ENCODE peak calls at places on chromosomes 2 and 18, in seven cellular contexts. One of them, this sample, is unnamed.

GRCh38 chr18:74116628-74117554 is 30.7 kb downstream of the FBXO15 start:
- DNase-seq in substantia nigra: no peak
- DNase-seq in stimulated activated CD4-positive, alpha-beta T cell treated with anti-CD3 and anti-CD28 coated beads, Interleukin-12 subunit alpha, Interleukin-12 subunit beta, amount 100 ng/mL, for 4 hours: no peak
- DNase-seq in AG04449: no peak
- DNase-seq in right atrium auricular region: no peak
- DNase-seq in activated naive CD4-positive, alpha-beta T cell treated with anti-CD3 and anti-CD28 coated beads for 36 hours: peak
- DNase-seq in HEK293T: peak
- DNase-seq in this sample: no peak

GRCh38 chr2:179543361-179543901 is 278.8 kb upstream of the SESTD1 start:
- DNase-seq in substantia nigra: no peak
- DNase-seq in stimulated activated CD4-positive, alpha-beta T cell treated with anti-CD3 and anti-CD28 coated beads, Interleukin-12 subunit alpha, Interleukin-12 subunit beta, amount 100 ng/mL, for 4 hours: no peak
- DNase-seq in AG04449: peak
- DNase-seq in right atrium auricular region: no peak
- DNase-seq in activated naive CD4-positive, alpha-beta T cell treated with anti-CD3 and anti-CD28 coated beads for 36 hours: no peak
- DNase-seq in HEK293T: no peak
- DNase-seq in this sample: peak

GRCh38 chr18:41751652-41752051 is 203.4 kb upstream of the PIK3C3 start:
- DNase-seq in substantia nigra: no peak
- DNase-seq in stimulated activated CD4-positive, alpha-beta T cell treated with anti-CD3 and anti-CD28 coated beads, Interleukin-12 subunit alpha, Interleukin-12 subunit beta, amount 100 ng/mL, for 4 hours: no peak
- DNase-seq in AG04449: no peak
- DNase-seq in right atrium auricular region: no peak
- DNase-seq in activated naive CD4-positive, alpha-beta T cell treated with anti-CD3 and anti-CD28 coated beads for 36 hours: no peak
- DNase-seq in HEK293T: no peak
- DNase-seq in this sample: no peak

GRCh38 chr2:180360283-180360618 is 353.2 kb upstream of the CWC22 start:
- DNase-seq in substantia nigra: no peak
- DNase-seq in stimulated activated CD4-positive, alpha-beta T cell treated with anti-CD3 and anti-CD28 coated beads, Interleukin-12 subunit alpha, Interleukin-12 subunit beta, amount 100 ng/mL, for 4 hours: no peak
- DNase-seq in AG04449: no peak
- DNase-seq in right atrium auricular region: no peak
- DNase-seq in activated naive CD4-positive, alpha-beta T cell treated with anti-CD3 and anti-CD28 coated beads for 36 hours: no peak
- DNase-seq in HEK293T: no peak
- DNase-seq in this sample: no peak

GRCh38 chr2:25912851-25913695 is 34.8 kb upstream of the ASXL2 start:
- DNase-seq in substantia nigra: no peak
- DNase-seq in stimulated activated CD4-positive, alpha-beta T cell treated with anti-CD3 and anti-CD28 coated beads, Interleukin-12 subunit alpha, Interleukin-12 subunit beta, amount 100 ng/mL, for 4 hours: no peak
- DNase-seq in AG04449: no peak
- DNase-seq in right atrium auricular region: no peak
- DNase-seq in activated naive CD4-positive, alpha-beta T cell treated with anti-CD3 and anti-CD28 coated beads for 36 hours: no peak
- DNase-seq in HEK293T: no peak
- DNase-seq in this sample: no peak

GRCh38 chr2:204234879-204235278 is 298.3 kb downstream of the ICOS start:
- DNase-seq in substantia nigra: no peak
- DNase-seq in stimulated activated CD4-positive, alpha-beta T cell treated with anti-CD3 and anti-CD28 coated beads, Interleukin-12 subunit alpha, Interleukin-12 subunit beta, amount 100 ng/mL, for 4 hours: no peak
- DNase-seq in AG04449: no peak
- DNase-seq in right atrium auricular region: no peak
- DNase-seq in activated naive CD4-positive, alpha-beta T cell treated with anti-CD3 and anti-CD28 coated beads for 36 hours: no peak
- DNase-seq in HEK293T: no peak
- DNase-seq in this sample: peak

GRCh38 chr18:48032876-48033769 is 102.7 kb upstream of the SMAD2 start:
- DNase-seq in substantia nigra: no peak
- DNase-seq in stimulated activated CD4-positive, alpha-beta T cell treated with anti-CD3 and anti-CD28 coated beads, Interleukin-12 subunit alpha, Interleukin-12 subunit beta, amount 100 ng/mL, for 4 hours: no peak
- DNase-seq in AG04449: no peak
- DNase-seq in right atrium auricular region: no peak
- DNase-seq in activated naive CD4-positive, alpha-beta T cell treated with anti-CD3 and anti-CD28 coated beads for 36 hours: no peak
- DNase-seq in HEK293T: no peak
- DNase-seq in this sample: no peak

GRCh38 chr18:61333746-61334490 is 688 bp downstream of the CDH20 start:
- DNase-seq in substantia nigra: peak
- DNase-seq in stimulated activated CD4-positive, alpha-beta T cell treated with anti-CD3 and anti-CD28 coated beads, Interleukin-12 subunit alpha, Interleukin-12 subunit beta, amount 100 ng/mL, for 4 hours: no peak
- DNase-seq in AG04449: no peak
- DNase-seq in right atrium auricular region: no peak
- DNase-seq in activated naive CD4-positive, alpha-beta T cell treated with anti-CD3 and anti-CD28 coated beads for 36 hours: no peak
- DNase-seq in HEK293T: no peak
- DNase-seq in this sample: no peak

GRCh38 chr18:56038258-56039030 is 450.5 kb upstream of the TCF4 start:
- DNase-seq in substantia nigra: no peak
- DNase-seq in stimulated activated CD4-positive, alpha-beta T cell treated with anti-CD3 and anti-CD28 coated beads, Interleukin-12 subunit alpha, Interleukin-12 subunit beta, amount 100 ng/mL, for 4 hours: no peak
- DNase-seq in AG04449: no peak
- DNase-seq in right atrium auricular region: no peak
- DNase-seq in activated naive CD4-positive, alpha-beta T cell treated with anti-CD3 and anti-CD28 coated beads for 36 hours: no peak
- DNase-seq in HEK293T: no peak
- DNase-seq in this sample: no peak

GRCh38 chr2:9366041-9366440 is 57.3 kb downstream of the ITGB1BP1 start:
- DNase-seq in substantia nigra: no peak
- DNase-seq in stimulated activated CD4-positive, alpha-beta T cell treated with anti-CD3 and anti-CD28 coated beads, Interleukin-12 subunit alpha, Interleukin-12 subunit beta, amount 100 ng/mL, for 4 hours: no peak
- DNase-seq in AG04449: no peak
- DNase-seq in right atrium auricular region: no peak
- DNase-seq in activated naive CD4-positive, alpha-beta T cell treated with anti-CD3 and anti-CD28 coated beads for 36 hours: no peak
- DNase-seq in HEK293T: no peak
- DNase-seq in this sample: no peak

This sample was measured in GM04503.